ENCODE peak calls at places on chromosomes 16 and 17, in eight cellular contexts. H is GM20000, Q is dorsolateral prefrontal cortex, X is body of pancreas, A is upper lobe of right lung, W is Peyer's patch, G is HCT116, L is AG10803. B is an unnamed sample.

GRCh38 chr17:17810374-17811248 is 26.2 kb downstream of the SREBF1 start:
- DNase-seq in G (no peak), Q (no peak), A (peak; percentile 67), W (no peak), L (no peak), H (no peak), X (no peak), B (no peak)

GRCh38 chr17:77120866-77121265 is 19.9 kb upstream of the SEC14L1 start:
- DNase-seq in G (no peak), A (no peak), L (no peak), W (no peak), X (peak; percentile 35), Q (peak; percentile 65), H (no peak), B (no peak)

GRCh38 chr16:85350973-85351372 is 238.7 kb upstream of the CIBAR2 start:
- DNase-seq in Q (peak; percentile 93), W (peak; percentile 22), X (peak; percentile 100), H (no peak), L (peak; percentile 97), A (peak; percentile 92), G (peak; percentile 97), B (peak; percentile 93)

GRCh38 chr16:2142942-2143868 is 5.2 kb upstream of the RAB26 start:
- DNase-seq in L (no peak), H (no peak), X (no peak), G (no peak), A (no peak), Q (peak; percentile 78), W (no peak), B (no peak)

GRCh38 chr17:65772989-65773388 is 211.5 kb upstream of the AXIN2 start:
- DNase-seq in L (no peak), Q (no peak), G (no peak), W (no peak), A (no peak), X (no peak), H (no peak), B (no peak)

GRCh38 chr17:57747221-57748017 is 2.3 kb upstream of the CCDC182 start:
- DNase-seq in H (peak; percentile 64), W (peak; percentile 33), A (no peak), L (peak; percentile 68), G (peak; percentile 76), X (peak; percentile 56), Q (no peak), B (peak; percentile 19)

GRCh38 chr17:42334667-42335066 is 46.4 kb downstream of the STAT5A start:
- DNase-seq in X (no peak), G (no peak), A (no peak), Q (no peak), L (peak; percentile 19), H (no peak), W (no peak), B (no peak)

GRCh38 chr17:17144916-17145665 is 61.0 kb downstream of the PLD6 start:
- DNase-seq in H (no peak), G (no peak), W (no peak), Q (no peak), X (no peak), A (no peak), L (no peak), B (no peak)

GRCh38 chr17:65987988-65988387 is 203.9 kb downstream of the CEP112 start:
- DNase-seq in Q (no peak), A (no peak), X (no peak), H (no peak), W (no peak), G (peak; percentile 66), L (peak; percentile 26), B (no peak)

GRCh38 chr17:45666046-45666600 is 118.0 kb upstream of the CRHR1 start:
- DNase-seq in L (no peak), X (no peak), W (no peak), G (no peak), Q (no peak), H (no peak), A (no peak), B (no peak)

GRCh38 chr16:15907863-15908478 is 19.6 kb upstream of the CEP20 start:
- DNase-seq in Q (no peak), A (no peak), G (peak; percentile 91), H (peak; percentile 88), L (peak; percentile 13), W (peak; percentile 65), X (no peak), B (no peak)

GRCh38 chr17:33981713-33982601 is 273.1 kb upstream of the CCL2 start:
- DNase-seq in L (no peak), H (no peak), A (no peak), X (peak; percentile 27), W (no peak), G (no peak), Q (no peak), B (no peak)

GRCh38 chr17:20125724-20126123 is 116.6 kb downstream of the SPECC1 start:
- DNase-seq in W (no peak), H (no peak), L (no peak), X (no peak), Q (no peak), G (no peak), A (no peak), B (no peak)

GRCh38 chr16:89720520-89720858 is 209 bp downstream of the VPS9D1 start:
- DNase-seq in W (no peak), H (no peak), G (no peak), A (peak; percentile 79), Q (no peak), X (peak; percentile 61), L (no peak), B (no peak)

GRCh38 chr16:22386976-22387375 is 12.6 kb upstream of the CDR2 start:
- DNase-seq in Q (no peak), W (no peak), X (no peak), L (peak; percentile 94), G (no peak), A (no peak), H (no peak), B (peak; percentile 51)

GRCh38 chr17:82615084-82616020 is 32.9 kb downstream of the WDR45B start:
- DNase-seq in A (no peak), L (no peak), H (no peak), X (no peak), W (no peak), G (no peak), Q (no peak), B (no peak)

GRCh38 chr17:64111831-64112230 is 18.1 kb downstream of the ERN1 start:
- DNase-seq in G (no peak), A (no peak), X (no peak), L (no peak), H (no peak), W (no peak), Q (no peak), B (no peak)

GRCh38 chr16:58022601-58023371 is 2.8 kb upstream of the MMP15 start:
- DNase-seq in L (peak; percentile 78), G (no peak), Q (peak; percentile 79), X (peak; percentile 83), W (no peak), H (no peak), A (peak; percentile 92), B (no peak)

GRCh38 chr16:88649924-88650748 is 717 bp downstream of the CYBA start:
- DNase-seq in G (no peak), Q (no peak), X (peak; percentile 57), A (peak; percentile 84), L (peak; percentile 24), W (peak; percentile 66), H (peak; percentile 74), B (no peak)

GRCh38 chr17:63696381-63696961 is 3.5 kb downstream of the LIMD2 start:
- DNase-seq in L (peak; percentile 38), H (peak; percentile 70), W (peak; percentile 57), A (no peak), Q (no peak), X (no peak), G (peak; percentile 21), B (no peak)

DNA sequence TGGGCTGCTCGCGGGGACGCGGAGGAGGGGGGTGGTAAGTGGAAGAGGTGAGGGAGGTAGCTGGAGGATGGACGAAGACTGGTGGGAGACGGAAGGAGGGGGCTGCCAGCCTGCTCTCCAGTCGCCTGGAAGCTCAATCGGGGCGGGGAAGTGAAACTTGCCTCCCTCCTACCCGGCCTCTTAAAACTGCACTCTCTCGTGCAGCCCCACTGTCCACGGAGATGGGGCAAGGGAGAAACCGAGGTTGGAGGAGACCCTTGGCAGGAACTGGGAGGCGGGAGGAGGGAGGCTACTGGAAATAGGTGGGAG is 1.1 kb downstream of the SOX9 start:
- DNase-seq in Q (no peak), G (no peak), H (peak; percentile 61), X (no peak), A (no peak), L (no peak), W (no peak), B (no peak)
- TF ChIP-seq CTCF in Q (no peak), G (no peak), H (no peak), X (no peak), A (no peak), L (no peak), W (no peak), B (no peak)

GRCh38 chr17:73705594-73705993 is 61.3 kb upstream of the SDK2 start:
- DNase-seq in Q (peak; percentile 65), A (no peak), G (no peak), L (peak; percentile 86), H (no peak), X (peak; percentile 24), W (no peak), B (no peak)
- TF ChIP-seq CTCF in Q (no peak), A (no peak), G (no peak), L (no peak), H (no peak), X (no peak), W (no peak), B (no peak)

GRCh38 chr17:70434536-70435490 is 265.5 kb downstream of the KCNJ2 start:
- DNase-seq in Q (no peak), G (no peak), L (no peak), X (no peak), W (no peak), H (no peak), A (no peak), B (no peak)
- TF ChIP-seq CTCF in Q (no peak), G (no peak), L (no peak), X (no peak), W (no peak), H (no peak), A (no peak), B (no peak)

GRCh38 chr17:69434164-69434579 is 19.7 kb downstream of the MAP2K6 start:
- DNase-seq in L (no peak), W (no peak), Q (no peak), X (peak; percentile 14), H (no peak), G (no peak), A (no peak), B (peak; percentile 67)

GRCh38 chr17:69437475-69437874 is 23.0 kb downstream of the MAP2K6 start:
- DNase-seq in G (no peak), L (no peak), X (no peak), Q (no peak), H (no peak), W (no peak), A (no peak), B (no peak)

GRCh38 chr17:69433093-69433492 is 18.6 kb downstream of the MAP2K6 start:
- DNase-seq in L (no peak), G (no peak), A (no peak), W (no peak), X (no peak), H (no peak), Q (no peak), B (no peak)

GRCh38 chr17:69431835-69432234 is 17.3 kb downstream of the MAP2K6 start:
- DNase-seq in A (no peak), G (no peak), L (no peak), Q (no peak), H (no peak), X (no peak), W (no peak), B (no peak)

GRCh38 chr17:69435986-69436696 is 21.6 kb downstream of the MAP2K6 start:
- DNase-seq in X (no peak), W (no peak), H (no peak), Q (no peak), L (no peak), A (no peak), G (no peak), B (no peak)
- TF ChIP-seq CTCF in X (no peak), W (no peak), H (no peak), Q (no peak), L (no peak), A (no peak), G (no peak), B (no peak)

B was measured in kidney epithelial cell.